ENCODE peak calls at places on chromosomes 16 and 17, in four cellular contexts. One of them, this sample, is unnamed.

GRCh38 chr17:50107790-50108414 is 12.8 kb downstream of the PDK2 start:
- DNase-seq in CD8-positive, alpha-beta T cell: no peak
- DNase-seq in kidney: no peak
- DNase-seq in testis: no peak
- DNase-seq in this sample: no peak

GRCh38 chr16:21684199-21684598 is 20.4 kb downstream of the OTOA start:
- DNase-seq in CD8-positive, alpha-beta T cell: peak
- DNase-seq in kidney: no peak
- DNase-seq in testis: peak
- DNase-seq in this sample: no peak

GRCh38 chr16:27326738-27327585 is 13.2 kb downstream of the IL4R start:
- DNase-seq in kidney: peak
- DNase-seq in testis: peak
- DNase-seq in CD8-positive, alpha-beta T cell: peak
- DNase-seq in this sample: no peak

GRCh38 chr16:14669776-14670175 is 24.3 kb downstream of the PLA2G10 start:
- DNase-seq in kidney: peak
- DNase-seq in testis: peak
- DNase-seq in CD8-positive, alpha-beta T cell: no peak
- DNase-seq in this sample: no peak

GRCh38 chr17:61167050-61167449 is 232.6 kb upstream of the TBX2 start:
- DNase-seq in testis: no peak
- DNase-seq in CD8-positive, alpha-beta T cell: no peak
- DNase-seq in kidney: no peak
- DNase-seq in this sample: no peak

GRCh38 chr17:17599965-17600364 is 8.5 kb upstream of the PEMT start:
- DNase-seq in CD8-positive, alpha-beta T cell: no peak
- DNase-seq in kidney: no peak
- DNase-seq in testis: no peak
- DNase-seq in this sample: no peak

GRCh38 chr17:38628441-38628840 is 22.7 kb upstream of the SRCIN1 start:
- DNase-seq in CD8-positive, alpha-beta T cell: no peak
- DNase-seq in testis: peak
- DNase-seq in kidney: no peak
- DNase-seq in this sample: no peak

GRCh38 chr17:57755479-57756070 is 10.5 kb upstream of the CCDC182 start:
- DNase-seq in testis: no peak
- DNase-seq in CD8-positive, alpha-beta T cell: no peak
- DNase-seq in kidney: no peak
- DNase-seq in this sample: no peak

GRCh38 chr16:20300312-20301097 is 26.8 kb downstream of the GP2 start:
- DNase-seq in CD8-positive, alpha-beta T cell: no peak
- DNase-seq in kidney: no peak
- DNase-seq in testis: peak
- DNase-seq in this sample: no peak

GRCh38 chr17:43983515-43984411 is 20.7 kb upstream of the NAGS start:
- DNase-seq in kidney: peak
- DNase-seq in testis: peak
- DNase-seq in CD8-positive, alpha-beta T cell: no peak
- DNase-seq in this sample: no peak

GRCh38 chr16:17529982-17530760 is 59.4 kb upstream of the XYLT1 start:
- DNase-seq in testis: no peak
- DNase-seq in CD8-positive, alpha-beta T cell: peak
- DNase-seq in kidney: no peak
- DNase-seq in this sample: no peak

GRCh38 chr17:45332989-45333701 is 16.3 kb upstream of the MAP3K14 start:
- DNase-seq in CD8-positive, alpha-beta T cell: no peak
- DNase-seq in testis: no peak
- DNase-seq in kidney: no peak
- DNase-seq in this sample: peak

GRCh38 chr17:65181237-65182061 is 44.3 kb downstream of the RGS9 start:
- DNase-seq in kidney: no peak
- DNase-seq in CD8-positive, alpha-beta T cell: no peak
- DNase-seq in testis: no peak
- DNase-seq in this sample: no peak

GRCh38 chr17:3554440-3554839 is 3.2 kb downstream of the TRPV3 start:
- DNase-seq in testis: no peak
- DNase-seq in kidney: peak
- DNase-seq in CD8-positive, alpha-beta T cell: no peak
- DNase-seq in this sample: no peak

GRCh38 chr17:50565559-50566350 is 5.2 kb downstream of the CACNA1G start:
- DNase-seq in CD8-positive, alpha-beta T cell: peak
- DNase-seq in testis: no peak
- DNase-seq in kidney: no peak
- DNase-seq in this sample: no peak

GRCh38 chr17:3697157-3697515 is 1.2 kb upstream of the P2RX5 start:
- DNase-seq in kidney: no peak
- DNase-seq in CD8-positive, alpha-beta T cell: no peak
- DNase-seq in testis: no peak
- DNase-seq in this sample: no peak

GRCh38 chr16:85170066-85171003 is 58.1 kb upstream of the CIBAR2 start:
- DNase-seq in testis: no peak
- DNase-seq in CD8-positive, alpha-beta T cell: peak
- DNase-seq in kidney: peak
- DNase-seq in this sample: no peak

GRCh38 chr17:73697872-73698271 is 53.6 kb upstream of the SDK2 start:
- DNase-seq in testis: no peak
- DNase-seq in CD8-positive, alpha-beta T cell: no peak
- DNase-seq in kidney: no peak
- DNase-seq in this sample: no peak

GRCh38 chr17:3335876-3336275 is 37.7 kb upstream of the OR3A1 start:
- DNase-seq in testis: no peak
- DNase-seq in CD8-positive, alpha-beta T cell: no peak
- DNase-seq in kidney: no peak
- DNase-seq in this sample: no peak

GRCh38 chr16:77585379-77585778 is 136.9 kb upstream of the NUDT7 start:
- DNase-seq in testis: no peak
- DNase-seq in kidney: no peak
- DNase-seq in CD8-positive, alpha-beta T cell: no peak
- DNase-seq in this sample: no peak

GRCh38 chr17:9645858-9646555 is 690 bp downstream of the USP43 start:
- DNase-seq in testis: peak
- DNase-seq in kidney: peak
- DNase-seq in CD8-positive, alpha-beta T cell: no peak
- DNase-seq in this sample: no peak

GRCh38 chr17:7841622-7842379 is 7.8 kb downstream of the KDM6B start:
- DNase-seq in testis: peak
- DNase-seq in CD8-positive, alpha-beta T cell: peak
- DNase-seq in kidney: peak
- DNase-seq in this sample: no peak

GRCh38 chr17:3980381-3980975 is 16.2 kb upstream of the ATP2A3 start:
- DNase-seq in testis: no peak
- DNase-seq in kidney: peak
- DNase-seq in CD8-positive, alpha-beta T cell: no peak
- DNase-seq in this sample: no peak

GRCh38 chr17:78995022-78995760 is 14.4 kb downstream of the CANT1 start:
- DNase-seq in CD8-positive, alpha-beta T cell: no peak
- DNase-seq in testis: peak
- DNase-seq in kidney: peak
- DNase-seq in this sample: no peak

GRCh38 chr17:75778861-75779249 is 5.8 kb upstream of the UNK start:
- DNase-seq in testis: peak
- DNase-seq in CD8-positive, alpha-beta T cell: peak
- DNase-seq in kidney: no peak
- DNase-seq in this sample: no peak

GRCh38 chr16:85899444-85899843 is 482 bp downstream of the IRF8 start:
- DNase-seq in CD8-positive, alpha-beta T cell: no peak
- DNase-seq in kidney: no peak
- DNase-seq in testis: no peak
- DNase-seq in this sample: no peak

GRCh38 chr17:64172510-64172909 is 42.6 kb upstream of the ERN1 start:
- DNase-seq in testis: no peak
- DNase-seq in CD8-positive, alpha-beta T cell: no peak
- DNase-seq in kidney: no peak
- DNase-seq in this sample: no peak

GRCh38 chr17:28256370-28256769 is 62.6 kb upstream of the TMEM97 start:
- DNase-seq in kidney: no peak
- DNase-seq in CD8-positive, alpha-beta T cell: no peak
- DNase-seq in testis: no peak
- DNase-seq in this sample: no peak

GRCh38 chr17:72370819-72371218 is 250.0 kb downstream of the SOX9 start:
- DNase-seq in CD8-positive, alpha-beta T cell: no peak
- DNase-seq in kidney: no peak
- DNase-seq in testis: no peak
- DNase-seq in this sample: no peak

GRCh38 chr17:68910256-68910705 is 44.9 kb downstream of the ABCA8 start:
- DNase-seq in kidney: peak
- DNase-seq in testis: peak
- DNase-seq in CD8-positive, alpha-beta T cell: no peak
- DNase-seq in this sample: no peak

GRCh38 chr16:87278191-87279093 is 38.8 kb downstream of the C16orf95 start:
- DNase-seq in kidney: peak
- DNase-seq in testis: peak
- DNase-seq in CD8-positive, alpha-beta T cell: no peak
- DNase-seq in this sample: no peak

GRCh38 chr17:81382851-81383250 is 12.4 kb upstream of the BAHCC1 start:
- DNase-seq in testis: no peak
- DNase-seq in kidney: no peak
- DNase-seq in CD8-positive, alpha-beta T cell: peak
- DNase-seq in this sample: no peak

GRCh38 chr17:81381632-81382577 is 13.4 kb upstream of the BAHCC1 start:
- DNase-seq in CD8-positive, alpha-beta T cell: peak
- DNase-seq in testis: no peak
- DNase-seq in kidney: peak
- DNase-seq in this sample: no peak

GRCh38 chr17:81384929-81385319 is 10.3 kb upstream of the BAHCC1 start:
- DNase-seq in CD8-positive, alpha-beta T cell: no peak
- DNase-seq in testis: no peak
- DNase-seq in kidney: no peak
- DNase-seq in this sample: no peak

GRCh38 chr17:81385320-81386111 is 9.7 kb upstream of the BAHCC1 start:
- DNase-seq in CD8-positive, alpha-beta T cell: peak
- DNase-seq in kidney: no peak
- DNase-seq in testis: no peak
- DNase-seq in this sample: no peak

DNA sequence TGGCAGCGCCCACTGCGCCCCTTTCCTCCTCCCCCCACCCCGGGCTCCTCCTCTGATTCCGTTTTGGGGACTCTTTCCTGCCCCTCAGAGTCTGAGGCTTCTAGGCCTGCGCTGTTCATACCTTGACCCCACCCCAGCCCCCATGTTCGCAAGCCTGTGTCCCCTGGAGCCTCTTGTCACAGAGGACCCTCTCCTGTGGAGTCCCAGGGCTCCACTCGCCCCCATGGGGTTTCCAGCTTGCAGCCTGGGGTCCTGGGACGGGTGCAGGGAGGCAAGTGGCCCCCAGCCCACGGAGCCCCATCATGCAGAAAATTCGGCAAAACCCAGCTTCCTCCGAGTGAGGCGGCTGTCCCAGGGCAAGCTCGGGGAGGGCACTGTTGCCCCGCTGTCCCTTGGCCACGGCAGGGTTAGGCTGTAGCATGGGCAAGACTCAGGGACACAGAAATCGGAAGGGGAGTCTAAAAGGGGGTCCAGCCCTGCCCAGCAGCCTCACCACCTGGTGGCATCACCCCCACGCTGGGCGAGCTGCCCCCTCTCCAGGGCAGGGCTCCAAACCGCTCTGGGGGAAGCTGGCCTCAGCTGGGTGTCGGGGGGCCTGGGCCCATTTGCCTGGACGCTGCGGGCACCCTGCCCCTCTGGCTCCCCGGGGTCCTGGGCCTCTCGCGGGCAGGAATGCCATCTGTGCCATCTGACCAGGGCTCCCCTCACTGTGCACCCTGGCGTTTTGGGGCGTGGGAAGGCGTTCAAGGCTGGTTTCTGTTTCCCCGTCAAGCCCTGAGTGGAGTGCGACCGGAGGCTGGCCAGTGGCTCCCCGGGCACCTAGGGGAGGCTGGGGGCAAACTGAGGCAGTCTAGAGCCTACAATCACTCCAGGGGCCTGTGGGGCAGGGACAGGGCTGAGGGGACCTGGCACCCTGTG is 11.5 kb upstream of the BAHCC1 start:
- DNase-seq in kidney: no peak
- DNase-seq in testis: no peak
- DNase-seq in CD8-positive, alpha-beta T cell: peak
- DNase-seq in this sample: no peak
- H3K27ac ChIP-seq in kidney: no peak
- H3K27ac ChIP-seq in testis: no peak
- H3K27ac ChIP-seq in CD8-positive, alpha-beta T cell: no peak
- H3K27ac ChIP-seq in this sample: no peak

GRCh38 chr17:40791808-40792436 is 7.8 kb downstream of the KRT28 start:
- DNase-seq in kidney: no peak
- DNase-seq in testis: no peak
- DNase-seq in CD8-positive, alpha-beta T cell: no peak
- DNase-seq in this sample: no peak
- TF ChIP-seq CTCF in kidney: peak
- TF ChIP-seq CTCF in testis: peak
- TF ChIP-seq CTCF in CD8-positive, alpha-beta T cell: peak
- TF ChIP-seq CTCF in this sample: peak

GRCh38 chr16:2787961-2788360 is 601 bp upstream of the PRSS33 start:
- DNase-seq in kidney: no peak
- DNase-seq in CD8-positive, alpha-beta T cell: no peak
- DNase-seq in testis: no peak
- DNase-seq in this sample: no peak
- H3K27ac ChIP-seq in kidney: no peak
- H3K27ac ChIP-seq in CD8-positive, alpha-beta T cell: no peak
- H3K27ac ChIP-seq in testis: no peak
- H3K27ac ChIP-seq in this sample: no peak

GRCh38 chr16:10121496-10121895 is 60.7 kb downstream of the GRIN2A start:
- DNase-seq in testis: no peak
- DNase-seq in kidney: no peak
- DNase-seq in CD8-positive, alpha-beta T cell: no peak
- DNase-seq in this sample: no peak

GRCh38 chr16:10122026-10122425 is 60.2 kb downstream of the GRIN2A start:
- DNase-seq in testis: no peak
- DNase-seq in CD8-positive, alpha-beta T cell: no peak
- DNase-seq in kidney: no peak
- DNase-seq in this sample: no peak

GRCh38 chr16:10120953-10121352 is 61.3 kb downstream of the GRIN2A start:
- DNase-seq in kidney: no peak
- DNase-seq in testis: no peak
- DNase-seq in CD8-positive, alpha-beta T cell: no peak
- DNase-seq in this sample: no peak

GRCh38 chr16:10123141-10123540 is 59.1 kb downstream of the GRIN2A start:
- DNase-seq in kidney: no peak
- DNase-seq in testis: no peak
- DNase-seq in CD8-positive, alpha-beta T cell: no peak
- DNase-seq in this sample: no peak

DNA sequence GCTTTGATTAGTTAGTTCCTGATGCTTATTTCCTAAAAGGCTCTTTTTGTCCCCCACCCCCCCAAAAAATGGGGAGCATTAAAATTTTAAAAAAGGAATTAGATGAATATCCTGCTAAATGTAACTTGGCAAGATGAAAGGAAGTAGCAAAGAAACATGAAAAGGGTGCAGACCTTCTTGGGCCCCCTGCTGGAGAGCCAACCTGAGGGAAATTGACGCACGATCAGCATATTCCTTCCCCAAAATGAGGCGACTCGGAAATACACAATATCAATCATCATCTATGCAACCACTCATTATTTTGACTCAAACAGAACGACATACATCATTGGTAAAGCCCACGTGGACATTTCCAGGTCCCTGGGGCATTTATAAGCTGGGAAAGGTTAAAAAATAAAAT is 59.7 kb downstream of the GRIN2A start:
- DNase-seq in kidney: no peak
- DNase-seq in CD8-positive, alpha-beta T cell: no peak
- DNase-seq in testis: peak
- DNase-seq in this sample: no peak
- TF ChIP-seq CTCF in kidney: peak
- TF ChIP-seq CTCF in CD8-positive, alpha-beta T cell: no peak
- TF ChIP-seq CTCF in testis: peak
- TF ChIP-seq CTCF in this sample: no peak

This sample was measured in vagina.